ENCODE peak calls at places on chromosomes 16 and 17, in four cellular contexts. O is kidney epithelial cell, G is astrocyte of the spinal cord, U is cardiac muscle cell. N is an unnamed sample.

GRCh38 chr17:73214851-73215250 is 22.0 kb downstream of the COG1 start:
- DNase-seq in O (no peak), G (no peak), U (no peak), N (no peak)

GRCh38 chr17:15917021-15917438 is 27.9 kb upstream of the ADORA2B start:
- DNase-seq in O (no peak), G (no peak), U (no peak), N (no peak)

GRCh38 chr17:73564856-73565255 is 79.4 kb downstream of the SDK2 start:
- DNase-seq in O (no peak), G (no peak), U (no peak), N (no peak)

GRCh38 chr17:10614536-10615155 is 42.5 kb downstream of the MYH3 start:
- DNase-seq in O (no peak), G (peak; percentile 41), U (peak; percentile 77), N (no peak)

GRCh38 chr17:19306160-19307111 is 56.1 kb downstream of the B9D1 start:
- DNase-seq in O (no peak), G (no peak), U (no peak), N (no peak)

GRCh38 chr16:11621920-11622651 is 35.4 kb upstream of the LITAF start:
- DNase-seq in O (no peak), G (no peak), U (no peak), N (no peak)

GRCh38 chr16:30533748-30534367 is 800 bp downstream of the ZNF747 start:
- DNase-seq in O (no peak), G (no peak), U (no peak), N (no peak)

GRCh38 chr16:852451-853185 is 52.1 kb upstream of the GNG13 start:
- DNase-seq in O (no peak), G (no peak), U (no peak), N (peak; percentile 80)

GRCh38 chr17:63967953-63968352 is 4.8 kb downstream of the SCN4A start:
- DNase-seq in O (no peak), G (no peak), U (no peak), N (no peak)

GRCh38 chr16:14496786-14497185 is 133.3 kb downstream of the PARN start:
- DNase-seq in O (no peak), G (no peak), U (no peak), N (no peak)

GRCh38 chr17:70320642-70321345 is 151.5 kb downstream of the KCNJ2 start:
- DNase-seq in O (no peak), G (peak; percentile 16), U (peak; percentile 14), N (no peak)

GRCh38 chr16:58426960-58427359 is 34.7 kb downstream of the GINS3 start:
- DNase-seq in O (no peak), G (no peak), U (no peak), N (peak; percentile 55)

GRCh38 chr17:2086306-2086705 is 31.4 kb downstream of the HIC1 start:
- DNase-seq in O (no peak), G (no peak), U (no peak), N (no peak)

GRCh38 chr17:7260151-7260550 is 2.1 kb downstream of the CLDN7 start:
- DNase-seq in O (no peak), G (no peak), U (no peak), N (no peak)

GRCh38 chr17:77127735-77128361 is 12.9 kb upstream of the SEC14L1 start:
- DNase-seq in O (no peak), G (peak; percentile 87), U (no peak), N (peak; percentile 33)

GRCh38 chr16:82761858-82762257 is 135.1 kb downstream of the CDH13 start:
- DNase-seq in O (no peak), G (peak; percentile 52), U (peak; percentile 6), N (no peak)

GRCh38 chr17:72136692-72137550 is 16.1 kb downstream of the SOX9 start:
- DNase-seq in O (no peak), G (peak; percentile 83), U (no peak), N (no peak)

GRCh38 chr17:38598536-38598935 is 7.2 kb downstream of the SRCIN1 start:
- DNase-seq in O (peak; percentile 34), G (peak; percentile 55), U (peak; percentile 84), N (peak; percentile 56)

GRCh38 chr17:9115446-9116265 is 94.3 kb downstream of the NTN1 start:
- DNase-seq in O (peak; percentile 21), G (peak; percentile 65), U (peak; percentile 33), N (peak; percentile 33)

GRCh38 chr17:887842-888214 is 91.7 kb downstream of the NXN start:
- DNase-seq in O (no peak), G (no peak), U (no peak), N (no peak)

GRCh38 chr17:19651461-19652238 is 3.1 kb downstream of the ALDH3A2 start:
- DNase-seq in O (no peak), G (no peak), U (no peak), N (no peak)

GRCh38 chr17:73163043-73163442 is 1.8 kb upstream of the SSTR2 start:
- DNase-seq in O (no peak), G (no peak), U (no peak), N (no peak)

GRCh38 chr16:73890524-73891500 is 405.8 kb upstream of the PSMD7 start:
- DNase-seq in O (no peak), G (no peak), U (peak; percentile 45), N (no peak)

GRCh38 chr17:56937688-56938087 is 23.2 kb downstream of the COIL start:
- DNase-seq in O (no peak), G (no peak), U (no peak), N (no peak)

GRCh38 chr17:69250641-69251040 is 22.0 kb upstream of the ABCA10 start:
- DNase-seq in O (no peak), G (peak; percentile 6), U (no peak), N (no peak)

GRCh38 chr17:34178047-34178446 is 77.0 kb upstream of the CCL2 start:
- DNase-seq in O (no peak), G (no peak), U (peak; percentile 10), N (no peak)

GRCh38 chr17:42422958-42423712 is at the start of gene CAVIN1:
- DNase-seq in O (no peak), G (peak; percentile 99), U (peak; percentile 94), N (peak; percentile 81)

GRCh38 chr16:27237229-27238015 is 31.1 kb downstream of the NSMCE1 start:
- DNase-seq in O (no peak), G (peak; percentile 35), U (no peak), N (no peak)

GRCh38 chr16:70692130-70692470 is 6.2 kb upstream of the MTSS2 start:
- DNase-seq in O (no peak), G (no peak), U (no peak), N (no peak)

N was measured in dorsolateral prefrontal cortex.